ENCODE peak calls at places on chromosomes 4 and X, in eight cellular contexts. One of them, this sample, is unnamed.

GRCh38 chr4:10590896-10591295 is 93.7 kb downstream of the CLNK start:
- DNase-seq in pancreas: no peak
- DNase-seq in astrocyte: peak; percentile 71
- DNase-seq in OCI-LY7: no peak
- DNase-seq in kidney: no peak
- DNase-seq in sigmoid colon: no peak
- DNase-seq in Caco-2: no peak
- DNase-seq in WERI-Rb-1: no peak
- DNase-seq in this sample: no peak

GRCh38 chrX:54641530-54641929 is 111.5 kb downstream of the GNL3L start:
- DNase-seq in sigmoid colon: no peak
- DNase-seq in kidney: no peak
- DNase-seq in WERI-Rb-1: no peak
- DNase-seq in astrocyte: no peak
- DNase-seq in OCI-LY7: peak; percentile 4
- DNase-seq in pancreas: no peak
- DNase-seq in Caco-2: no peak
- DNase-seq in this sample: no peak

GRCh38 chr4:74638689-74639088 is 155.6 kb downstream of the BTC start:
- DNase-seq in OCI-LY7: no peak
- DNase-seq in kidney: no peak
- DNase-seq in astrocyte: no peak
- DNase-seq in Caco-2: no peak
- DNase-seq in WERI-Rb-1: no peak
- DNase-seq in sigmoid colon: no peak
- DNase-seq in pancreas: no peak
- DNase-seq in this sample: no peak

GRCh38 chrX:154525606-154526490 is 9.8 kb upstream of the FAM3A start:
- DNase-seq in astrocyte: no peak
- DNase-seq in sigmoid colon: no peak
- DNase-seq in kidney: no peak
- DNase-seq in pancreas: no peak
- DNase-seq in Caco-2: no peak
- DNase-seq in OCI-LY7: no peak
- DNase-seq in WERI-Rb-1: no peak
- DNase-seq in this sample: no peak

GRCh38 chr4:3291411-3291968 is 1.3 kb upstream of the RGS12 start:
- DNase-seq in WERI-Rb-1: peak; percentile 50
- DNase-seq in astrocyte: no peak
- DNase-seq in sigmoid colon: no peak
- DNase-seq in Caco-2: peak; percentile 58
- DNase-seq in pancreas: no peak
- DNase-seq in OCI-LY7: no peak
- DNase-seq in kidney: peak; percentile 82
- DNase-seq in this sample: no peak

GRCh38 chrX:83845397-83845796 is 15.5 kb upstream of the CYLC1 start:
- DNase-seq in pancreas: no peak
- DNase-seq in kidney: no peak
- DNase-seq in WERI-Rb-1: peak; percentile 14
- DNase-seq in Caco-2: peak; percentile 33
- DNase-seq in astrocyte: peak; percentile 15
- DNase-seq in OCI-LY7: peak; percentile 39
- DNase-seq in sigmoid colon: no peak
- DNase-seq in this sample: no peak

GRCh38 chrX:103183912-103184311 is 31.0 kb upstream of the BEX4 start:
- DNase-seq in pancreas: no peak
- DNase-seq in astrocyte: no peak
- DNase-seq in Caco-2: no peak
- DNase-seq in kidney: no peak
- DNase-seq in WERI-Rb-1: no peak
- DNase-seq in sigmoid colon: no peak
- DNase-seq in OCI-LY7: no peak
- DNase-seq in this sample: no peak

GRCh38 chr4:118835896-118836762 is at the start of gene SEC24D:
- DNase-seq in sigmoid colon: peak; percentile 95
- DNase-seq in astrocyte: peak; percentile 65
- DNase-seq in Caco-2: peak; percentile 85
- DNase-seq in WERI-Rb-1: peak; percentile 91
- DNase-seq in OCI-LY7: peak; percentile 87
- DNase-seq in pancreas: peak; percentile 87
- DNase-seq in kidney: peak; percentile 96
- DNase-seq in this sample: peak; percentile 84

GRCh38 chrX:19372170-19373033 is 28.7 kb downstream of the PDHA1 start:
- DNase-seq in astrocyte: peak; percentile 20
- DNase-seq in kidney: peak; percentile 77
- DNase-seq in Caco-2: peak; percentile 55
- DNase-seq in sigmoid colon: peak; percentile 72
- DNase-seq in OCI-LY7: peak; percentile 58
- DNase-seq in pancreas: peak; percentile 48
- DNase-seq in WERI-Rb-1: peak; percentile 76
- DNase-seq in this sample: peak; percentile 81

GRCh38 chrX:40778861-40779575 is 43.7 kb upstream of the MED14 start:
- DNase-seq in Caco-2: no peak
- DNase-seq in pancreas: no peak
- DNase-seq in astrocyte: peak; percentile 72
- DNase-seq in OCI-LY7: no peak
- DNase-seq in sigmoid colon: no peak
- DNase-seq in kidney: no peak
- DNase-seq in WERI-Rb-1: no peak
- DNase-seq in this sample: no peak

GRCh38 chr4:38723114-38723513 is 59.1 kb downstream of the KLF3 start:
- DNase-seq in WERI-Rb-1: no peak
- DNase-seq in astrocyte: no peak
- DNase-seq in OCI-LY7: no peak
- DNase-seq in kidney: no peak
- DNase-seq in sigmoid colon: no peak
- DNase-seq in Caco-2: no peak
- DNase-seq in pancreas: no peak
- DNase-seq in this sample: no peak

GRCh38 chrX:133495464-133496391 is 80.4 kb upstream of the GPC4 start:
- DNase-seq in kidney: no peak
- DNase-seq in sigmoid colon: peak; percentile 89
- DNase-seq in Caco-2: no peak
- DNase-seq in pancreas: no peak
- DNase-seq in WERI-Rb-1: no peak
- DNase-seq in astrocyte: peak; percentile 80
- DNase-seq in OCI-LY7: no peak
- DNase-seq in this sample: no peak

GRCh38 chr4:5051210-5051691 is at the start of gene STK32B:
- DNase-seq in pancreas: peak; percentile 39
- DNase-seq in WERI-Rb-1: peak; percentile 77
- DNase-seq in OCI-LY7: no peak
- DNase-seq in kidney: peak; percentile 90
- DNase-seq in Caco-2: no peak
- DNase-seq in sigmoid colon: peak; percentile 83
- DNase-seq in astrocyte: peak; percentile 75
- DNase-seq in this sample: peak; percentile 51

GRCh38 chrX:12721042-12721441 is 70.2 kb upstream of the PRPS2 start:
- DNase-seq in kidney: no peak
- DNase-seq in OCI-LY7: no peak
- DNase-seq in pancreas: no peak
- DNase-seq in WERI-Rb-1: no peak
- DNase-seq in sigmoid colon: no peak
- DNase-seq in Caco-2: no peak
- DNase-seq in astrocyte: no peak
- DNase-seq in this sample: no peak

GRCh38 chr4:1035510-1035909 is 24.1 kb downstream of the FGFRL1 start:
- DNase-seq in WERI-Rb-1: no peak
- DNase-seq in OCI-LY7: no peak
- DNase-seq in sigmoid colon: no peak
- DNase-seq in kidney: no peak
- DNase-seq in pancreas: no peak
- DNase-seq in astrocyte: no peak
- DNase-seq in Caco-2: no peak
- DNase-seq in this sample: no peak

GRCh38 chrX:9184231-9184630 is 150.3 kb upstream of the FAM9B start:
- DNase-seq in Caco-2: no peak
- DNase-seq in astrocyte: no peak
- DNase-seq in sigmoid colon: no peak
- DNase-seq in OCI-LY7: no peak
- DNase-seq in kidney: no peak
- DNase-seq in WERI-Rb-1: no peak
- DNase-seq in pancreas: no peak
- DNase-seq in this sample: no peak

GRCh38 chr4:116942315-116942714 is 143.1 kb downstream of the TRAM1L1 start:
- DNase-seq in WERI-Rb-1: no peak
- DNase-seq in OCI-LY7: no peak
- DNase-seq in sigmoid colon: no peak
- DNase-seq in Caco-2: no peak
- DNase-seq in kidney: no peak
- DNase-seq in pancreas: no peak
- DNase-seq in astrocyte: no peak
- DNase-seq in this sample: no peak

GRCh38 chr4:112604590-112604989 is 32.1 kb downstream of the ZGRF1 start:
- DNase-seq in WERI-Rb-1: peak; percentile 53
- DNase-seq in pancreas: no peak
- DNase-seq in kidney: no peak
- DNase-seq in sigmoid colon: no peak
- DNase-seq in Caco-2: no peak
- DNase-seq in astrocyte: peak; percentile 16
- DNase-seq in OCI-LY7: peak; percentile 46
- DNase-seq in this sample: peak; percentile 39

GRCh38 chrX:39869846-39870601 is 227.7 kb downstream of the BCOR start:
- DNase-seq in sigmoid colon: no peak
- DNase-seq in astrocyte: peak; percentile 60
- DNase-seq in pancreas: no peak
- DNase-seq in WERI-Rb-1: no peak
- DNase-seq in kidney: no peak
- DNase-seq in Caco-2: no peak
- DNase-seq in OCI-LY7: no peak
- DNase-seq in this sample: peak; percentile 86

GRCh38 chrX:9466115-9466495 is 1.2 kb downstream of the TBL1X start:
- DNase-seq in OCI-LY7: peak; percentile 11
- DNase-seq in WERI-Rb-1: peak; percentile 16
- DNase-seq in kidney: peak; percentile 86
- DNase-seq in sigmoid colon: peak; percentile 88
- DNase-seq in astrocyte: no peak
- DNase-seq in Caco-2: peak; percentile 39
- DNase-seq in pancreas: peak; percentile 30
- DNase-seq in this sample: peak; percentile 37

GRCh38 chrX:13933352-13933751 is 96.3 kb downstream of the GEMIN8 start:
- DNase-seq in WERI-Rb-1: no peak
- DNase-seq in OCI-LY7: no peak
- DNase-seq in Caco-2: no peak
- DNase-seq in kidney: no peak
- DNase-seq in sigmoid colon: no peak
- DNase-seq in astrocyte: no peak
- DNase-seq in pancreas: no peak
- DNase-seq in this sample: no peak
- TF ChIP-seq CTCF in WERI-Rb-1: no peak
- TF ChIP-seq CTCF in OCI-LY7: no peak
- TF ChIP-seq CTCF in Caco-2: no peak
- TF ChIP-seq CTCF in kidney: no peak
- TF ChIP-seq CTCF in sigmoid colon: no peak
- TF ChIP-seq CTCF in astrocyte: no peak
- TF ChIP-seq CTCF in pancreas: no peak
- TF ChIP-seq CTCF in this sample: no peak

DNA sequence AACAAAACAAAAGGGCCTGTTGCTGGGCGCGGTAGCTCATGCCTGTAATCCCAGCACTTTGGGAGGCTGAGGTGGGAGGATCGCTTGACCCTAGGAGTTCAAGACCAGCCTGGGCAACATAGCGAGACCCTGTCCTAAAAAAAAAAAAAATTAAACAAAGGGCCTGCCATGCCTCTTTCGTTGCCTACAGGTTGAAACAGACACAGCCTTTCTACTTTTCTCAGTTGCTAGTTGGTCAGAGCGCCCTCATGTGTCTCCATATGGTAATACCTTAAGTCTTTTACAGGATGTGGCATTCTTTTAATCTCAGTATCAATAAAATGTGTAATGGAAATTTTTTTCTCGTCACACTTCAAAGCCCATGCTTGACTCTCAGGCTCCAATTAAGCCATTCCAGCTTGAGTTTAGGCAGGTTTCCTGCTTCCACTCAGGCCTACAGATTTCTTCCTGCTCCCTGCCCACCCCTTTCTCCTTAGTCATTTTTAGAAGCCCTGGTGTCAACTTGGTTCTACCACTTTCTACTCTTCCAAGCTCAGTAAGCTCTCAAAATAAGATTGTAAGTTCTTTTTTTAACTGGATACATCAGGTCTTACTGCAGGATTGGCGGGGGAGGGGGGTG is 4.6 kb upstream of the SOWAHD start:
- DNase-seq in Caco-2: no peak
- DNase-seq in kidney: no peak
- DNase-seq in pancreas: no peak
- DNase-seq in sigmoid colon: no peak
- DNase-seq in astrocyte: no peak
- DNase-seq in WERI-Rb-1: peak; percentile 32
- DNase-seq in OCI-LY7: peak; percentile 69
- DNase-seq in this sample: peak; percentile 69
- TF ChIP-seq CTCF in Caco-2: no peak
- TF ChIP-seq CTCF in kidney: peak; percentile 41
- TF ChIP-seq CTCF in pancreas: no peak
- TF ChIP-seq CTCF in sigmoid colon: no peak
- TF ChIP-seq CTCF in astrocyte: peak; percentile 47
- TF ChIP-seq CTCF in WERI-Rb-1: peak; percentile 41
- TF ChIP-seq CTCF in OCI-LY7: peak; percentile 72
- TF ChIP-seq CTCF in this sample: peak; percentile 62

GRCh38 chr4:48047421-48047844 is 30.9 kb downstream of the NIPAL1 start:
- DNase-seq in astrocyte: no peak
- DNase-seq in WERI-Rb-1: no peak
- DNase-seq in OCI-LY7: peak; percentile 90
- DNase-seq in pancreas: peak; percentile 15
- DNase-seq in kidney: no peak
- DNase-seq in sigmoid colon: no peak
- DNase-seq in Caco-2: no peak
- DNase-seq in this sample: peak; percentile 97

GRCh38 chr4:48046059-48046458 is 29.5 kb downstream of the NIPAL1 start:
- DNase-seq in sigmoid colon: no peak
- DNase-seq in OCI-LY7: no peak
- DNase-seq in kidney: no peak
- DNase-seq in Caco-2: no peak
- DNase-seq in pancreas: no peak
- DNase-seq in WERI-Rb-1: no peak
- DNase-seq in astrocyte: no peak
- DNase-seq in this sample: peak; percentile 29

GRCh38 chr4:48047896-48048295 is 31.3 kb downstream of the NIPAL1 start:
- DNase-seq in OCI-LY7: peak; percentile 28
- DNase-seq in pancreas: peak; percentile 42
- DNase-seq in Caco-2: no peak
- DNase-seq in sigmoid colon: no peak
- DNase-seq in astrocyte: no peak
- DNase-seq in kidney: no peak
- DNase-seq in WERI-Rb-1: no peak
- DNase-seq in this sample: no peak

GRCh38 chr4:48044298-48044697 is 27.7 kb downstream of the NIPAL1 start:
- DNase-seq in pancreas: no peak
- DNase-seq in sigmoid colon: no peak
- DNase-seq in WERI-Rb-1: no peak
- DNase-seq in Caco-2: no peak
- DNase-seq in astrocyte: no peak
- DNase-seq in OCI-LY7: no peak
- DNase-seq in kidney: no peak
- DNase-seq in this sample: no peak

GRCh38 chr4:48049483-48049882 is 32.9 kb downstream of the NIPAL1 start:
- DNase-seq in OCI-LY7: no peak
- DNase-seq in WERI-Rb-1: no peak
- DNase-seq in Caco-2: no peak
- DNase-seq in kidney: no peak
- DNase-seq in astrocyte: no peak
- DNase-seq in sigmoid colon: no peak
- DNase-seq in pancreas: no peak
- DNase-seq in this sample: no peak
- TF ChIP-seq CTCF in OCI-LY7: no peak
- TF ChIP-seq CTCF in WERI-Rb-1: no peak
- TF ChIP-seq CTCF in Caco-2: no peak
- TF ChIP-seq CTCF in kidney: no peak
- TF ChIP-seq CTCF in astrocyte: no peak
- TF ChIP-seq CTCF in sigmoid colon: no peak
- TF ChIP-seq CTCF in pancreas: no peak
- TF ChIP-seq CTCF in this sample: no peak

GRCh38 chr4:139050436-139050835 is 34.9 kb downstream of the NOCT start:
- DNase-seq in pancreas: no peak
- DNase-seq in OCI-LY7: no peak
- DNase-seq in sigmoid colon: no peak
- DNase-seq in Caco-2: no peak
- DNase-seq in WERI-Rb-1: no peak
- DNase-seq in astrocyte: peak; percentile 56
- DNase-seq in kidney: no peak
- DNase-seq in this sample: no peak
- TF ChIP-seq CTCF in pancreas: no peak
- TF ChIP-seq CTCF in OCI-LY7: no peak
- TF ChIP-seq CTCF in sigmoid colon: no peak
- TF ChIP-seq CTCF in Caco-2: no peak
- TF ChIP-seq CTCF in WERI-Rb-1: no peak
- TF ChIP-seq CTCF in astrocyte: no peak
- TF ChIP-seq CTCF in kidney: no peak
- TF ChIP-seq CTCF in this sample: no peak